ENCODE peak calls at places on chromosomes 5 and 9, in six cellular contexts. D is aorta; I is OCI-LY7; Q is GM23338; A is tibial artery; U is CD8-positive, alpha-beta T cell. N is an unnamed sample.

GRCh38 chr9:91391426-91392217 is 29.9 kb upstream of the AUH start:
- DNase-seq in D (no peak), U (no peak), I (no peak), Q (no peak), A (no peak), N (no peak)

GRCh38 chr5:9497347-9497746 is 48.5 kb downstream of the SEMA5A start:
- DNase-seq in Q (no peak), D (no peak), U (no peak), I (no peak), A (no peak), N (no peak)

GRCh38 chr9:137084526-137084925 is 2.3 kb upstream of the MAN1B1 start:
- DNase-seq in D (no peak), A (no peak), I (no peak), Q (no peak), U (no peak), N (no peak)

GRCh38 chr9:6658628-6659353 is 13.3 kb upstream of the GLDC start:
- DNase-seq in Q (no peak), A (no peak), U (no peak), D (no peak), I (no peak), N (no peak)

GRCh38 chr5:177429248-177430045 is 3.0 kb downstream of the GRK6 start:
- DNase-seq in A (peak; percentile 66), U (peak; percentile 90), D (peak; percentile 90), I (peak; percentile 82), Q (no peak), N (peak; percentile 88)

GRCh38 chr9:112856200-112856599 is 34.5 kb downstream of the SLC46A2 start:
- DNase-seq in I (no peak), A (no peak), D (no peak), U (no peak), Q (no peak), N (no peak)

GRCh38 chr5:862367-863243 is 11.8 kb upstream of the ZDHHC11 start:
- DNase-seq in A (no peak), Q (no peak), I (no peak), U (no peak), D (no peak), N (no peak)

GRCh38 chr5:146962801-146963355 is 84.3 kb upstream of the PPP2R2B start:
- DNase-seq in I (no peak), D (no peak), A (no peak), U (no peak), Q (no peak), N (no peak)

GRCh38 chr5:27472000-27472763 is 433.8 kb upstream of the CDH9 start:
- DNase-seq in A (no peak), D (no peak), Q (peak; percentile 96), U (no peak), I (no peak), N (no peak)

GRCh38 chr5:502325-503079 is 21.7 kb downstream of the SLC9A3 start:
- DNase-seq in A (no peak), D (no peak), U (no peak), I (no peak), Q (peak; percentile 40), N (no peak)

GRCh38 chr5:2163940-2164490 is 281.3 kb upstream of the IRX4 start:
- DNase-seq in D (peak; percentile 25), A (no peak), Q (peak; percentile 44), I (no peak), U (no peak), N (no peak)

GRCh38 chr5:39654715-39655114 is 229.9 kb upstream of the DAB2 start:
- DNase-seq in D (no peak), Q (no peak), A (no peak), I (no peak), U (no peak), N (no peak)

GRCh38 chr9:7906783-7907182 is 107.2 kb upstream of the DMAC1 start:
- DNase-seq in A (no peak), U (no peak), D (no peak), Q (no peak), I (no peak), N (no peak)

GRCh38 chr5:60568646-60569045 is 131.3 kb downstream of the DEPDC1B start:
- DNase-seq in A (no peak), Q (peak; percentile 16), D (no peak), I (peak; percentile 14), U (no peak), N (no peak)

GRCh38 chr5:181188700-181189362 is 16.2 kb downstream of the TRIM7 start:
- DNase-seq in Q (peak; percentile 80), U (peak; percentile 75), I (peak; percentile 89), D (peak; percentile 78), A (peak; percentile 85), N (peak; percentile 76)

GRCh38 chr9:116163293-116164055 is 9.9 kb downstream of the PAPPA start:
- DNase-seq in Q (peak; percentile 57), D (no peak), U (no peak), A (no peak), I (peak; percentile 2), N (no peak)

GRCh38 chr5:143226361-143226760 is 177.1 kb downstream of the NR3C1 start:
- DNase-seq in I (no peak), Q (no peak), A (no peak), U (no peak), D (no peak), N (no peak)

GRCh38 chr9:33170464-33171156 is 3.5 kb upstream of the B4GALT1 start:
- DNase-seq in I (peak; percentile 35), U (peak; percentile 47), Q (peak; percentile 63), D (peak; percentile 73), A (no peak), N (peak; percentile 77)

GRCh38 chr5:32474201-32474854 is 29.8 kb upstream of the ZFR start:
- DNase-seq in A (no peak), D (no peak), Q (no peak), I (no peak), U (no peak), N (no peak)

GRCh38 chr5:68344447-68345111 is 129.0 kb downstream of the PIK3R1 start:
- DNase-seq in A (no peak), I (no peak), U (no peak), D (no peak), Q (no peak), N (no peak)

GRCh38 chr5:126168785-126169184 is 254.4 kb upstream of the GRAMD2B start:
- DNase-seq in U (no peak), D (no peak), I (no peak), A (no peak), Q (no peak), N (no peak)

GRCh38 chr5:89133975-89134374 is 251.0 kb upstream of the MEF2C start:
- DNase-seq in A (no peak), U (no peak), Q (no peak), D (no peak), I (no peak), N (no peak)

GRCh38 chr9:69502671-69503301 is 169.4 kb downstream of the APBA1 start:
- DNase-seq in U (no peak), Q (no peak), I (no peak), A (no peak), D (no peak), N (no peak)

GRCh38 chr5:2006971-2007291 is 124.2 kb upstream of the IRX4 start:
- DNase-seq in D (no peak), Q (no peak), U (no peak), A (no peak), I (no peak), N (no peak)

GRCh38 chr9:120916573-120916972 is 10.0 kb downstream of the TRAF1 start:
- DNase-seq in A (peak; percentile 86), D (peak; percentile 82), U (no peak), Q (peak; percentile 31), I (no peak), N (no peak)

GRCh38 chr5:52804359-52804758 is 16.6 kb downstream of the ITGA1 start:
- DNase-seq in I (no peak), U (no peak), A (no peak), D (no peak), Q (no peak), N (no peak)
- H3K4me3 ChIP-seq in I (no peak overlapping the region), U (no peak overlapping the region), A (peak overlapping the region; percentile 58), D (no peak overlapping the region), Q (no peak overlapping the region), N (peak overlapping the region; percentile 79)

DNA sequence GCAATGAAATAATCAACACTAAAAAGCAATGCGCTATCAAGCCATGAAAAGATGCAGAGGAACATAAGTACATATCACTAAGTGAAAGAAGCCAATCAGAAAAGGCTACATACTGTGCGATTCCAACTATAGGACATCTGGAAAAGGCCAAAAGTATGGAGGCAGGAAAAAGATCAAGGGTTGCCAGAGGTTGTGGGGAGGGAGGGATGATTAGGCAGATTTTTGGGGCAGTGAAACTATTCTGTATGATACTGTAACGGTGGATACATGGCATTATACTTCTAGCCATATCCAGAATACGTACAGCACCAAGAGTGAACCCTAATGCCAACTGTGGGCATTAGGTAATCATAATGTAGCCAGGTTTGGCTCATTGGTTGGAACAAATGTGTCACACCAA is 50.0 kb upstream of the FAM120AOS start:
- DNase-seq in D (no peak), I (no peak), Q (no peak), U (no peak), A (no peak), N (no peak)
- H3K4me1 ChIP-seq in D (no peaks in the 10 kb centered on the region), I (peaks cover 38% of the 10 kb centered on the region), Q (peaks cover 4% of the 10 kb centered on the region), U (peaks cover 12% of the 10 kb centered on the region), A (no peaks in the 10 kb centered on the region), N (peaks cover 27% of the 10 kb centered on the region)

GRCh38 chr9:89533396-89534187 is 35.7 kb upstream of the SEMA4D start:
- DNase-seq in Q (no peak), D (no peak), I (no peak), U (no peak), A (no peak), N (no peak)

GRCh38 chr9:89536145-89536574 is 38.2 kb upstream of the SEMA4D start:
- DNase-seq in I (no peak), Q (no peak), U (no peak), A (no peak), D (no peak), N (no peak)

GRCh38 chr9:89534464-89534863 is 36.6 kb upstream of the SEMA4D start:
- DNase-seq in Q (no peak), A (no peak), I (no peak), U (no peak), D (no peak), N (no peak)

GRCh38 chr9:89535461-89535860 is 37.5 kb upstream of the SEMA4D start:
- DNase-seq in U (no peak), D (no peak), A (no peak), I (no peak), Q (no peak), N (no peak)

GRCh38 chr9:89534888-89535287 is 37.0 kb upstream of the SEMA4D start:
- DNase-seq in D (no peak), U (no peak), I (no peak), Q (no peak), A (no peak), N (no peak)
- H3K4me3 ChIP-seq in D (no peak overlapping the region), U (no peak overlapping the region), I (no peak overlapping the region), Q (no peak overlapping the region), A (no peak overlapping the region), N (no peak overlapping the region)

GRCh38 chr9:684055-684949 is 157.2 kb upstream of the DMRT1 start:
- DNase-seq in U (no peak), I (no peak), D (no peak), A (no peak), Q (peak; percentile 68), N (no peak)

GRCh38 chr9:682633-683508 is 158.6 kb upstream of the DMRT1 start:
- DNase-seq in Q (no peak), A (no peak), I (no peak), D (no peak), U (no peak), N (no peak)

GRCh38 chr9:686381-686813 is 155.1 kb upstream of the DMRT1 start:
- DNase-seq in U (no peak), A (peak; percentile 55), D (peak; percentile 65), Q (no peak), I (no peak), N (no peak)

GRCh38 chr9:683509-684021 is 157.9 kb upstream of the DMRT1 start:
- DNase-seq in U (no peak), I (no peak), D (no peak), Q (no peak), A (no peak), N (no peak)

GRCh38 chr9:684950-685340 is 156.6 kb upstream of the DMRT1 start:
- DNase-seq in A (no peak), I (no peak), Q (no peak), D (no peak), U (no peak), N (no peak)
- H3K4me1 ChIP-seq in A (no peaks in the 10 kb centered on the region), I (peaks cover 12% of the 10 kb centered on the region), Q (peaks cover 28% of the 10 kb centered on the region), D (peaks cover 2% of the 10 kb centered on the region), U (no peaks in the 10 kb centered on the region), N (no peaks in the 10 kb centered on the region)

N was measured in upper lobe of right lung.